ENCODE peak calls at places on chromosomes 13 and 19, in ten cellular contexts. G is GM23338, X is Panc1, M is breast epithelium, O is stomach, T is sigmoid colon, F is suprapubic skin, Q is upper lobe of left lung, U is transverse colon, K is SK-N-SH. S is an unnamed sample. For H3K36me3, the result is how much of the 10 kb centered on the place peaks cover.

GRCh38 chr19:37243206-37243632 is 25.2 kb downstream of the ZNF383 start:
- DNase-seq in G (no peak), X (no peak), M (no peak), O (no peak), T (no peak), F (no peak), Q (no peak), U (no peak), K (no peak), S (no peak)

GRCh38 chr19:947090-947706 is 21.4 kb downstream of the ARID3A start:
- DNase-seq in G (no peak), X (no peak), M (no peak), O (no peak), T (no peak), F (no peak), Q (no peak), U (no peak), K (no peak), S (no peak)

GRCh38 chr13:40302351-40302750 is 364.1 kb downstream of the FOXO1 start:
- DNase-seq in G (no peak), X (no peak), M (no peak), O (no peak), T (no peak), F (no peak), Q (no peak), U (no peak), K (no peak), S (no peak)

GRCh38 chr19:41373993-41374392 is 2.3 kb upstream of the TMEM91 start:
- DNase-seq in G (no peak), X (no peak), M (no peak), O (peak), T (peak), F (peak), Q (peak), U (peak), K (peak), S (no peak)

GRCh38 chr13:35714588-35714987 is 238.1 kb upstream of the MAB21L1 start:
- DNase-seq in G (no peak), X (no peak), M (no peak), O (no peak), T (no peak), F (no peak), Q (no peak), U (no peak), K (peak), S (no peak)

GRCh38 chr13:93922063-93922462 is 557.4 kb downstream of the DCT start:
- DNase-seq in G (peak), X (no peak), M (no peak), O (no peak), T (no peak), F (no peak), Q (no peak), U (no peak), K (no peak), S (no peak)

GRCh38 chr19:2306971-2307370 is 983 bp downstream of the LINGO3 start:
- DNase-seq in G (no peak), X (no peak), M (no peak), O (no peak), T (no peak), F (no peak), Q (no peak), U (no peak), K (no peak), S (no peak)

GRCh38 chr13:98571955-98572662 is 4.8 kb downstream of the STK24 start:
- DNase-seq in G (no peak), X (no peak), M (no peak), O (no peak), T (no peak), F (no peak), Q (peak), U (peak), K (peak), S (peak)

GRCh38 chr19:15303105-15303780 is 29.1 kb downstream of the BRD4 start:
- DNase-seq in G (no peak), X (no peak), M (no peak), O (no peak), T (no peak), F (no peak), Q (no peak), U (no peak), K (no peak), S (no peak)

GRCh38 chr13:26010487-26011207 is 41.2 kb downstream of the SHISA2 start:
- DNase-seq in G (no peak), X (no peak), M (no peak), O (no peak), T (no peak), F (no peak), Q (no peak), U (no peak), K (no peak), S (no peak)

GRCh38 chr13:95481051-95481775 is 71.3 kb upstream of the CLDN10 start:
- DNase-seq in G (no peak), X (no peak), M (no peak), O (no peak), T (no peak), F (no peak), Q (no peak), U (no peak), K (no peak), S (no peak)

GRCh38 chr19:18348171-18348570 is 7.8 kb downstream of the PGPEP1 start:
- DNase-seq in G (no peak), X (no peak), M (no peak), O (no peak), T (no peak), F (no peak), Q (no peak), U (no peak), K (no peak), S (no peak)

GRCh38 chr19:39389621-39390414 is 1.1 kb downstream of the PAF1 start:
- DNase-seq in G (peak), X (no peak), M (no peak), O (no peak), T (no peak), F (no peak), Q (no peak), U (no peak), K (no peak), S (no peak)

GRCh38 chr19:3512562-3512961 is 6.5 kb downstream of the FZR1 start:
- DNase-seq in G (no peak), X (no peak), M (no peak), O (no peak), T (no peak), F (no peak), Q (no peak), U (no peak), K (no peak), S (no peak)

GRCh38 chr13:97932006-97932405 is 21.5 kb upstream of the IPO5 start:
- DNase-seq in G (no peak), X (no peak), M (no peak), O (no peak), T (no peak), F (no peak), Q (no peak), U (no peak), K (no peak), S (no peak)

GRCh38 chr13:20585371-20585770 is 18.4 kb downstream of the IFT88 start:
- DNase-seq in G (no peak), X (no peak), M (no peak), O (no peak), T (no peak), F (no peak), Q (no peak), U (no peak), K (no peak), S (no peak)

GRCh38 chr13:73173160-73173905 is 114.5 kb downstream of the KLF5 start:
- DNase-seq in G (no peak), X (no peak), M (no peak), O (no peak), T (no peak), F (no peak), Q (no peak), U (no peak), K (no peak), S (no peak)

DNA sequence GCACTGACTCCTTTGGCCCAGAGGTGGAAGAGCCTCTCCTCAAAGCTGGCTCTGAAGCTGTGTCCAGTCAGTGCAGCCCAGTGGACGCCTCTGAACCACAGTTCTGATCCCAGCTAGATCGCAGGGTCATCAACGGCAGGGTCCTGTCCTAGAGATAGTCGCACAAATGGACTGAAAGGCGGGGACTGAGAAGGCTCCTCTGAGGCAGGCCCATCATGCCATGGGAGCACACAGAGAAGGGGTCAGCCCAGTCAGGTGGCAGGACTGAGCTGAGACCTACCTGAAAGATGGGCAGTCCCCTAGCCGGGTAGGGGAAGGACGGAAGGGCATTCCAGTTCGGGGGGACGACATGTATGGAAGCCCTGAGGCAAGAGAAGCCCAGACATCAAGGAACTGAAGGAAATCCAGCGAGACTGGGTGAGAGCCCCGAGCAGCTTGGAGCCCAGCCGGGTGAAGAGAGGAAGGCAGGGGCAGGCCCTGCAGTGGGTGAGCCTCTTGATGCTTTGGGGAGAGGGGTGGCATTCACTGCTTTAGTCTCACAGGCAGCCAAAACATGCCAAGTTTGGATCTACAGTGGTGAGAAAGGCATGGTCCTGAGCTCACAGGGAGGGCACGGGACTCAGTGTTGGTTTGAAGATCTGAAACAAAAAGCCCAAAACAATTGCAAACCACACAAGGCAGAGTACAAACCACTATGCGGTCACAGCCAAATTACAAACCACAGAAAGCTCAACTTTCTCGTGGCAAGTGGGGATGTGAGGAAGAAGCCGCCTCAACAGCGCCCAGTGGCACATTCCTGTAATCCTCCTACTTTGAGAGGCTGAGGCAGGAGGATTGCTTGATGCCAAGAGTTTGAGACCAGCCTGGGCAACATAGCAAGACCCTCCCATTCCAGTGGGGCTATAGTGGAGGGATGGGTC is 10.0 kb downstream of the CALM3 start:
- DNase-seq in G (no peak), X (no peak), M (no peak), O (no peak), T (peak), F (no peak), Q (no peak), U (peak), K (peak), S (peak)
- TF ChIP-seq POLR2AphosphoS5 in G (peak), X (peak), M (no peak), O (no peak), T (no peak), F (no peak), Q (no peak), U (no peak), K (peak), S (no peak)

DNA sequence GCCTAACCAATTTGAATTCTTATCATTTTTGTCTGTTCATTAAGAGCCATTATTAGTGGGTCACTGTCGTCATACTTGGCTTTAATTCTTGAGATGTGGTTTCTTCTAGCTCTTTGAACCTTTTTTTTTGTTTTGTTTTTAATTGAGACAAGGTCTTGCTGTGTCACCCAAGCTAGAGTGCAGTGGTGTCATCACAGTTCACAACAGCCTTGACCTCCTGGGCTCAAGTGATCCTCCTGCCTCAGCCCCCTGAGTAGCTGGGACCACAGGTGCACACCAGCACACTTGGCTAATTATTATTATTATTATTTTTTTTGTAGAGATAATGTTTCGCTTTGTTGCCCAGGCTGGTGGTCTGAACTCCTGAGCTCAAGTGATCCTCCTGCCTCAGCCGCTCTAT is 25.8 kb upstream of the LDLR start:
- DNase-seq in G (no peak), X (no peak), M (no peak), O (no peak), T (no peak), F (no peak), Q (no peak), U (no peak), K (no peak), S (no peak)
- H3K36me3 ChIP-seq in G (under half), X (under half), M (under half), O (half or more), T (under half), F (half or more), Q (under half), U (under half), K (under half), S (half or more)

DNA sequence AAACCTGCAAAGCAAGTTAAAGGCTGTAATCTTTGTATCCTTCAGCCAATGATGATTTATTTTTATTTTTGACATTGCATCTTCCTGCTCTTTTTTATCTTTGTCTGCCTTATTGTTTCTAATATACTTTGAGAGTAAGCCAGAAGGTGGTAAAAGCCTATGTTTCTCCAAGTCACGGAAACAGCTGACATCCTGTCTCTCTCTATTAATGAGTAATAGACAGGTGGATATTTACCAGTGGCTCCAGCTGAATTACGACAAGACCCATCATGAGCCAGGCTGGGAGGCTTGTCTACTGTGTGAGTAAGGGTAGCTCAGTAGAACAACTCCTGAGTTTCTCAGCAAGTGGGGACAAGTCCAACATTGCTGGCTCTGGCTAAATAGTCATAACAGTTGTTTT is 166.6 kb downstream of the NDFIP2 start:
- DNase-seq in G (no peak), X (no peak), M (no peak), O (no peak), T (no peak), F (no peak), Q (no peak), U (no peak), K (peak), S (no peak)
- TF ChIP-seq POLR2AphosphoS5 in G (no peak), X (no peak), M (no peak), O (no peak), T (no peak), F (no peak), Q (no peak), U (no peak), K (peak), S (no peak)

GRCh38 chr13:112824429-112824828 is 134.6 kb downstream of the ATP11A start:
- DNase-seq in G (no peak), X (no peak), M (no peak), O (peak), T (no peak), F (no peak), Q (no peak), U (no peak), K (no peak), S (no peak)

GRCh38 chr13:112825071-112825470 is 135.2 kb downstream of the ATP11A start:
- DNase-seq in G (no peak), X (no peak), M (no peak), O (peak), T (peak), F (no peak), Q (peak), U (no peak), K (no peak), S (no peak)

GRCh38 chr13:112828082-112828699 is 138.4 kb downstream of the ATP11A start:
- DNase-seq in G (peak), X (no peak), M (no peak), O (no peak), T (no peak), F (no peak), Q (peak), U (no peak), K (no peak), S (no peak)

GRCh38 chr13:112826565-112826964 is 136.7 kb downstream of the ATP11A start:
- DNase-seq in G (no peak), X (no peak), M (no peak), O (no peak), T (peak), F (no peak), Q (peak), U (no peak), K (no peak), S (no peak)

DNA sequence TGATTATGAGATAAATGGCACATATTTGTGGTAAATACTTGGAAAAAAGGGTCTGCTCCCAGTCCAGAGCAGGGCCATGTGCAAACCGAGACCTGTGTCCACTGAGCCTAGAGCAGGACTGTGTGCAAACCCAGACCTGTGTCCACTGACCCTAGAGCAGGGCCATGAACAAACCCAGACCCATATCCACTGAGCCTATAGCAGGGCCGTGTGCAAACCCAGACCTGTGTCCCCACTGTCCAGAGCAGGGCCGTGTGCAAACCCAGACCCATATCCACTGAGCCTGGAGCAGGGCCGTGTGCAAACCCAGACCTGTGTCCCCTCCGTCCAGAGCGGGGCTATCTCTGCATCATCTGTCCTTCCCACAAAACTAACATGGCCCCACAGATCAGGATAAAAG is 136.0 kb downstream of the ATP11A start:
- DNase-seq in G (no peak), X (no peak), M (no peak), O (no peak), T (no peak), F (no peak), Q (peak), U (no peak), K (no peak), S (no peak)
- H3K36me3 ChIP-seq in G (under half), X (under half), M (under half), O (half or more), T (under half), F (half or more), Q (half or more), U (under half), K (under half), S (under half)

GRCh38 chr13:113879017-113879416 is 15.1 kb upstream of the GAS6 start:
- DNase-seq in G (no peak), X (no peak), M (no peak), O (no peak), T (no peak), F (no peak), Q (no peak), U (no peak), K (no peak), S (no peak)
- TF ChIP-seq POLR2AphosphoS5 in G (no peak), X (no peak), M (no peak), O (no peak), T (no peak), F (no peak), Q (no peak), U (no peak), K (no peak), S (no peak)